ENCODE peak calls at places on chromosome 10, in four cellular contexts. One of them, this sample, is unnamed.

GRCh38 chr10:97648557-97649404 is 8.3 kb downstream of the PI4K2A start:
- DNase-seq in iPS DF 6.9: no peak
- DNase-seq in stimulated activated CD4-positive, alpha-beta T cell treated with anti-CD3 and anti-CD28 coated beads, Interleukin-2, amount 100 ng/mL, for 48 hours: peak
- DNase-seq in stimulated activated CD8-positive, alpha-beta memory T cell treated with anti-CD3 and anti-CD28 coated beads, Interleukin-4, amount 100 ng/mL, for 1 hour: peak
- DNase-seq in this sample: no peak

GRCh38 chr10:121152033-121152432 is 300.9 kb downstream of the WDR11 start:
- DNase-seq in stimulated activated CD8-positive, alpha-beta memory T cell treated with anti-CD3 and anti-CD28 coated beads, Interleukin-4, amount 100 ng/mL, for 1 hour: no peak
- DNase-seq in iPS DF 6.9: peak
- DNase-seq in stimulated activated CD4-positive, alpha-beta T cell treated with anti-CD3 and anti-CD28 coated beads, Interleukin-2, amount 100 ng/mL, for 48 hours: no peak
- DNase-seq in this sample: no peak

GRCh38 chr10:24716295-24716694 is 7.4 kb downstream of the ARHGAP21 start:
- DNase-seq in iPS DF 6.9: no peak
- DNase-seq in stimulated activated CD4-positive, alpha-beta T cell treated with anti-CD3 and anti-CD28 coated beads, Interleukin-2, amount 100 ng/mL, for 48 hours: no peak
- DNase-seq in stimulated activated CD8-positive, alpha-beta memory T cell treated with anti-CD3 and anti-CD28 coated beads, Interleukin-4, amount 100 ng/mL, for 1 hour: no peak
- DNase-seq in this sample: no peak

GRCh38 chr10:17067549-17068264 is 61.9 kb downstream of the CUBN start:
- DNase-seq in stimulated activated CD8-positive, alpha-beta memory T cell treated with anti-CD3 and anti-CD28 coated beads, Interleukin-4, amount 100 ng/mL, for 1 hour: no peak
- DNase-seq in iPS DF 6.9: no peak
- DNase-seq in stimulated activated CD4-positive, alpha-beta T cell treated with anti-CD3 and anti-CD28 coated beads, Interleukin-2, amount 100 ng/mL, for 48 hours: no peak
- DNase-seq in this sample: no peak

GRCh38 chr10:129935102-129935860 is 28.8 kb downstream of the EBF3 start:
- DNase-seq in stimulated activated CD8-positive, alpha-beta memory T cell treated with anti-CD3 and anti-CD28 coated beads, Interleukin-4, amount 100 ng/mL, for 1 hour: no peak
- DNase-seq in iPS DF 6.9: no peak
- DNase-seq in stimulated activated CD4-positive, alpha-beta T cell treated with anti-CD3 and anti-CD28 coated beads, Interleukin-2, amount 100 ng/mL, for 48 hours: no peak
- DNase-seq in this sample: no peak

GRCh38 chr10:117569610-117570395 is 27.3 kb downstream of the EMX2 start:
- DNase-seq in iPS DF 6.9: no peak
- DNase-seq in stimulated activated CD4-positive, alpha-beta T cell treated with anti-CD3 and anti-CD28 coated beads, Interleukin-2, amount 100 ng/mL, for 48 hours: no peak
- DNase-seq in stimulated activated CD8-positive, alpha-beta memory T cell treated with anti-CD3 and anti-CD28 coated beads, Interleukin-4, amount 100 ng/mL, for 1 hour: no peak
- DNase-seq in this sample: no peak

GRCh38 chr10:29895436-29895835 is 163.9 kb downstream of the JCAD start:
- DNase-seq in stimulated activated CD4-positive, alpha-beta T cell treated with anti-CD3 and anti-CD28 coated beads, Interleukin-2, amount 100 ng/mL, for 48 hours: no peak
- DNase-seq in stimulated activated CD8-positive, alpha-beta memory T cell treated with anti-CD3 and anti-CD28 coated beads, Interleukin-4, amount 100 ng/mL, for 1 hour: no peak
- DNase-seq in iPS DF 6.9: peak
- DNase-seq in this sample: no peak

GRCh38 chr10:34273340-34273739 is 541.8 kb downstream of the PARD3 start:
- DNase-seq in iPS DF 6.9: no peak
- DNase-seq in stimulated activated CD4-positive, alpha-beta T cell treated with anti-CD3 and anti-CD28 coated beads, Interleukin-2, amount 100 ng/mL, for 48 hours: no peak
- DNase-seq in stimulated activated CD8-positive, alpha-beta memory T cell treated with anti-CD3 and anti-CD28 coated beads, Interleukin-4, amount 100 ng/mL, for 1 hour: no peak
- DNase-seq in this sample: no peak

GRCh38 chr10:97000487-97001182 is 168.5 kb downstream of the LCOR start:
- DNase-seq in stimulated activated CD4-positive, alpha-beta T cell treated with anti-CD3 and anti-CD28 coated beads, Interleukin-2, amount 100 ng/mL, for 48 hours: no peak
- DNase-seq in stimulated activated CD8-positive, alpha-beta memory T cell treated with anti-CD3 and anti-CD28 coated beads, Interleukin-4, amount 100 ng/mL, for 1 hour: no peak
- DNase-seq in iPS DF 6.9: no peak
- DNase-seq in this sample: peak

GRCh38 chr10:17801507-17801906 is 7.6 kb upstream of the MRC1 start:
- DNase-seq in stimulated activated CD4-positive, alpha-beta T cell treated with anti-CD3 and anti-CD28 coated beads, Interleukin-2, amount 100 ng/mL, for 48 hours: no peak
- DNase-seq in stimulated activated CD8-positive, alpha-beta memory T cell treated with anti-CD3 and anti-CD28 coated beads, Interleukin-4, amount 100 ng/mL, for 1 hour: no peak
- DNase-seq in iPS DF 6.9: no peak
- DNase-seq in this sample: no peak

GRCh38 chr10:79148452-79149344 is 79.9 kb downstream of the ZMIZ1 start:
- DNase-seq in stimulated activated CD8-positive, alpha-beta memory T cell treated with anti-CD3 and anti-CD28 coated beads, Interleukin-4, amount 100 ng/mL, for 1 hour: no peak
- DNase-seq in stimulated activated CD4-positive, alpha-beta T cell treated with anti-CD3 and anti-CD28 coated beads, Interleukin-2, amount 100 ng/mL, for 48 hours: no peak
- DNase-seq in iPS DF 6.9: no peak
- DNase-seq in this sample: no peak

GRCh38 chr10:115432188-115432819 is 339.1 kb downstream of the ATRNL1 start:
- DNase-seq in stimulated activated CD8-positive, alpha-beta memory T cell treated with anti-CD3 and anti-CD28 coated beads, Interleukin-4, amount 100 ng/mL, for 1 hour: no peak
- DNase-seq in iPS DF 6.9: no peak
- DNase-seq in stimulated activated CD4-positive, alpha-beta T cell treated with anti-CD3 and anti-CD28 coated beads, Interleukin-2, amount 100 ng/mL, for 48 hours: no peak
- DNase-seq in this sample: no peak

GRCh38 chr10:79403441-79404230 is 41.8 kb downstream of the ZCCHC24 start:
- DNase-seq in stimulated activated CD8-positive, alpha-beta memory T cell treated with anti-CD3 and anti-CD28 coated beads, Interleukin-4, amount 100 ng/mL, for 1 hour: no peak
- DNase-seq in stimulated activated CD4-positive, alpha-beta T cell treated with anti-CD3 and anti-CD28 coated beads, Interleukin-2, amount 100 ng/mL, for 48 hours: no peak
- DNase-seq in iPS DF 6.9: no peak
- DNase-seq in this sample: peak

GRCh38 chr10:132366499-132366898 is 30.5 kb upstream of the PWWP2B start:
- DNase-seq in iPS DF 6.9: no peak
- DNase-seq in stimulated activated CD4-positive, alpha-beta T cell treated with anti-CD3 and anti-CD28 coated beads, Interleukin-2, amount 100 ng/mL, for 48 hours: no peak
- DNase-seq in stimulated activated CD8-positive, alpha-beta memory T cell treated with anti-CD3 and anti-CD28 coated beads, Interleukin-4, amount 100 ng/mL, for 1 hour: no peak
- DNase-seq in this sample: no peak

GRCh38 chr10:80081026-80081425 is 2.6 kb downstream of the TMEM254 start:
- DNase-seq in stimulated activated CD4-positive, alpha-beta T cell treated with anti-CD3 and anti-CD28 coated beads, Interleukin-2, amount 100 ng/mL, for 48 hours: no peak
- DNase-seq in stimulated activated CD8-positive, alpha-beta memory T cell treated with anti-CD3 and anti-CD28 coated beads, Interleukin-4, amount 100 ng/mL, for 1 hour: no peak
- DNase-seq in iPS DF 6.9: no peak
- DNase-seq in this sample: no peak

GRCh38 chr10:63753807-63754206 is 232.6 kb downstream of the REEP3 start:
- DNase-seq in stimulated activated CD4-positive, alpha-beta T cell treated with anti-CD3 and anti-CD28 coated beads, Interleukin-2, amount 100 ng/mL, for 48 hours: no peak
- DNase-seq in iPS DF 6.9: no peak
- DNase-seq in stimulated activated CD8-positive, alpha-beta memory T cell treated with anti-CD3 and anti-CD28 coated beads, Interleukin-4, amount 100 ng/mL, for 1 hour: no peak
- DNase-seq in this sample: no peak

GRCh38 chr10:75717126-75717916 is 285.9 kb downstream of the LRMDA start:
- DNase-seq in stimulated activated CD4-positive, alpha-beta T cell treated with anti-CD3 and anti-CD28 coated beads, Interleukin-2, amount 100 ng/mL, for 48 hours: no peak
- DNase-seq in stimulated activated CD8-positive, alpha-beta memory T cell treated with anti-CD3 and anti-CD28 coated beads, Interleukin-4, amount 100 ng/mL, for 1 hour: no peak
- DNase-seq in iPS DF 6.9: no peak
- DNase-seq in this sample: no peak

GRCh38 chr10:95697429-95697828 is 3.7 kb upstream of the TCTN3 start:
- DNase-seq in stimulated activated CD4-positive, alpha-beta T cell treated with anti-CD3 and anti-CD28 coated beads, Interleukin-2, amount 100 ng/mL, for 48 hours: no peak
- DNase-seq in stimulated activated CD8-positive, alpha-beta memory T cell treated with anti-CD3 and anti-CD28 coated beads, Interleukin-4, amount 100 ng/mL, for 1 hour: no peak
- DNase-seq in iPS DF 6.9: no peak
- DNase-seq in this sample: no peak

GRCh38 chr10:49742683-49743463 is 19.2 kb downstream of the OGDHL start:
- DNase-seq in iPS DF 6.9: no peak
- DNase-seq in stimulated activated CD8-positive, alpha-beta memory T cell treated with anti-CD3 and anti-CD28 coated beads, Interleukin-4, amount 100 ng/mL, for 1 hour: no peak
- DNase-seq in stimulated activated CD4-positive, alpha-beta T cell treated with anti-CD3 and anti-CD28 coated beads, Interleukin-2, amount 100 ng/mL, for 48 hours: no peak
- DNase-seq in this sample: peak

GRCh38 chr10:76033457-76034196 is 602.2 kb downstream of the LRMDA start:
- DNase-seq in stimulated activated CD4-positive, alpha-beta T cell treated with anti-CD3 and anti-CD28 coated beads, Interleukin-2, amount 100 ng/mL, for 48 hours: no peak
- DNase-seq in iPS DF 6.9: no peak
- DNase-seq in stimulated activated CD8-positive, alpha-beta memory T cell treated with anti-CD3 and anti-CD28 coated beads, Interleukin-4, amount 100 ng/mL, for 1 hour: no peak
- DNase-seq in this sample: no peak

GRCh38 chr10:93784059-93784458 is 26.3 kb downstream of the LGI1 start:
- DNase-seq in stimulated activated CD4-positive, alpha-beta T cell treated with anti-CD3 and anti-CD28 coated beads, Interleukin-2, amount 100 ng/mL, for 48 hours: no peak
- DNase-seq in iPS DF 6.9: no peak
- DNase-seq in stimulated activated CD8-positive, alpha-beta memory T cell treated with anti-CD3 and anti-CD28 coated beads, Interleukin-4, amount 100 ng/mL, for 1 hour: no peak
- DNase-seq in this sample: no peak

GRCh38 chr10:77416327-77417135 is 221.1 kb downstream of the KCNMA1 start:
- DNase-seq in iPS DF 6.9: no peak
- DNase-seq in stimulated activated CD4-positive, alpha-beta T cell treated with anti-CD3 and anti-CD28 coated beads, Interleukin-2, amount 100 ng/mL, for 48 hours: no peak
- DNase-seq in stimulated activated CD8-positive, alpha-beta memory T cell treated with anti-CD3 and anti-CD28 coated beads, Interleukin-4, amount 100 ng/mL, for 1 hour: no peak
- DNase-seq in this sample: no peak

GRCh38 chr10:28202941-28203352 is 99.9 kb downstream of the MPP7 start:
- DNase-seq in stimulated activated CD8-positive, alpha-beta memory T cell treated with anti-CD3 and anti-CD28 coated beads, Interleukin-4, amount 100 ng/mL, for 1 hour: no peak
- DNase-seq in iPS DF 6.9: no peak
- DNase-seq in stimulated activated CD4-positive, alpha-beta T cell treated with anti-CD3 and anti-CD28 coated beads, Interleukin-2, amount 100 ng/mL, for 48 hours: no peak
- DNase-seq in this sample: no peak

GRCh38 chr10:117663750-117664149 is 121.2 kb downstream of the EMX2 start:
- DNase-seq in stimulated activated CD8-positive, alpha-beta memory T cell treated with anti-CD3 and anti-CD28 coated beads, Interleukin-4, amount 100 ng/mL, for 1 hour: no peak
- DNase-seq in iPS DF 6.9: no peak
- DNase-seq in stimulated activated CD4-positive, alpha-beta T cell treated with anti-CD3 and anti-CD28 coated beads, Interleukin-2, amount 100 ng/mL, for 48 hours: no peak
- DNase-seq in this sample: no peak

GRCh38 chr10:132374176-132374575 is 22.8 kb upstream of the PWWP2B start:
- DNase-seq in iPS DF 6.9: no peak
- DNase-seq in stimulated activated CD4-positive, alpha-beta T cell treated with anti-CD3 and anti-CD28 coated beads, Interleukin-2, amount 100 ng/mL, for 48 hours: no peak
- DNase-seq in stimulated activated CD8-positive, alpha-beta memory T cell treated with anti-CD3 and anti-CD28 coated beads, Interleukin-4, amount 100 ng/mL, for 1 hour: no peak
- DNase-seq in this sample: peak

GRCh38 chr10:43278216-43278615 is 11.4 kb upstream of the RASGEF1A start:
- DNase-seq in stimulated activated CD8-positive, alpha-beta memory T cell treated with anti-CD3 and anti-CD28 coated beads, Interleukin-4, amount 100 ng/mL, for 1 hour: no peak
- DNase-seq in stimulated activated CD4-positive, alpha-beta T cell treated with anti-CD3 and anti-CD28 coated beads, Interleukin-2, amount 100 ng/mL, for 48 hours: no peak
- DNase-seq in iPS DF 6.9: no peak
- DNase-seq in this sample: no peak

GRCh38 chr10:68725016-68725415 is 4.0 kb downstream of the CCAR1 start:
- DNase-seq in stimulated activated CD4-positive, alpha-beta T cell treated with anti-CD3 and anti-CD28 coated beads, Interleukin-2, amount 100 ng/mL, for 48 hours: no peak
- DNase-seq in stimulated activated CD8-positive, alpha-beta memory T cell treated with anti-CD3 and anti-CD28 coated beads, Interleukin-4, amount 100 ng/mL, for 1 hour: no peak
- DNase-seq in iPS DF 6.9: no peak
- DNase-seq in this sample: no peak

GRCh38 chr10:58438340-58438739 is 53.1 kb downstream of the TFAM start:
- DNase-seq in stimulated activated CD4-positive, alpha-beta T cell treated with anti-CD3 and anti-CD28 coated beads, Interleukin-2, amount 100 ng/mL, for 48 hours: no peak
- DNase-seq in iPS DF 6.9: no peak
- DNase-seq in stimulated activated CD8-positive, alpha-beta memory T cell treated with anti-CD3 and anti-CD28 coated beads, Interleukin-4, amount 100 ng/mL, for 1 hour: no peak
- DNase-seq in this sample: no peak

GRCh38 chr10:49657606-49658005 is 21.8 kb upstream of the C10orf53 start:
- DNase-seq in iPS DF 6.9: no peak
- DNase-seq in stimulated activated CD8-positive, alpha-beta memory T cell treated with anti-CD3 and anti-CD28 coated beads, Interleukin-4, amount 100 ng/mL, for 1 hour: no peak
- DNase-seq in stimulated activated CD4-positive, alpha-beta T cell treated with anti-CD3 and anti-CD28 coated beads, Interleukin-2, amount 100 ng/mL, for 48 hours: no peak
- DNase-seq in this sample: no peak

GRCh38 chr10:116637830-116638229 is 17.1 kb downstream of the PNLIPRP2 start:
- DNase-seq in stimulated activated CD4-positive, alpha-beta T cell treated with anti-CD3 and anti-CD28 coated beads, Interleukin-2, amount 100 ng/mL, for 48 hours: no peak
- DNase-seq in stimulated activated CD8-positive, alpha-beta memory T cell treated with anti-CD3 and anti-CD28 coated beads, Interleukin-4, amount 100 ng/mL, for 1 hour: no peak
- DNase-seq in iPS DF 6.9: no peak
- DNase-seq in this sample: no peak

GRCh38 chr10:79930267-79930666 is 18.6 kb downstream of the SFTPD start:
- DNase-seq in stimulated activated CD4-positive, alpha-beta T cell treated with anti-CD3 and anti-CD28 coated beads, Interleukin-2, amount 100 ng/mL, for 48 hours: no peak
- DNase-seq in stimulated activated CD8-positive, alpha-beta memory T cell treated with anti-CD3 and anti-CD28 coated beads, Interleukin-4, amount 100 ng/mL, for 1 hour: no peak
- DNase-seq in iPS DF 6.9: no peak
- DNase-seq in this sample: no peak

GRCh38 chr10:132592790-132593788 is 55.5 kb downstream of the INPP5A start:
- DNase-seq in stimulated activated CD4-positive, alpha-beta T cell treated with anti-CD3 and anti-CD28 coated beads, Interleukin-2, amount 100 ng/mL, for 48 hours: no peak
- DNase-seq in stimulated activated CD8-positive, alpha-beta memory T cell treated with anti-CD3 and anti-CD28 coated beads, Interleukin-4, amount 100 ng/mL, for 1 hour: no peak
- DNase-seq in iPS DF 6.9: no peak
- DNase-seq in this sample: no peak

GRCh38 chr10:132523561-132524442 is 13.8 kb upstream of the INPP5A start:
- DNase-seq in iPS DF 6.9: no peak
- DNase-seq in stimulated activated CD4-positive, alpha-beta T cell treated with anti-CD3 and anti-CD28 coated beads, Interleukin-2, amount 100 ng/mL, for 48 hours: no peak
- DNase-seq in stimulated activated CD8-positive, alpha-beta memory T cell treated with anti-CD3 and anti-CD28 coated beads, Interleukin-4, amount 100 ng/mL, for 1 hour: no peak
- DNase-seq in this sample: no peak

GRCh38 chr10:69638642-69639041 is 8.6 kb downstream of the FAM241B start:
- DNase-seq in iPS DF 6.9: no peak
- DNase-seq in stimulated activated CD8-positive, alpha-beta memory T cell treated with anti-CD3 and anti-CD28 coated beads, Interleukin-4, amount 100 ng/mL, for 1 hour: no peak
- DNase-seq in stimulated activated CD4-positive, alpha-beta T cell treated with anti-CD3 and anti-CD28 coated beads, Interleukin-2, amount 100 ng/mL, for 48 hours: no peak
- DNase-seq in this sample: no peak

GRCh38 chr10:86289577-86289868 is 77.1 kb downstream of the GRID1 start:
- DNase-seq in stimulated activated CD8-positive, alpha-beta memory T cell treated with anti-CD3 and anti-CD28 coated beads, Interleukin-4, amount 100 ng/mL, for 1 hour: no peak
- DNase-seq in stimulated activated CD4-positive, alpha-beta T cell treated with anti-CD3 and anti-CD28 coated beads, Interleukin-2, amount 100 ng/mL, for 48 hours: no peak
- DNase-seq in iPS DF 6.9: no peak
- DNase-seq in this sample: no peak

GRCh38 chr10:95860486-95861040 is 47.2 kb upstream of the CC2D2B start:
- DNase-seq in stimulated activated CD4-positive, alpha-beta T cell treated with anti-CD3 and anti-CD28 coated beads, Interleukin-2, amount 100 ng/mL, for 48 hours: no peak
- DNase-seq in iPS DF 6.9: no peak
- DNase-seq in stimulated activated CD8-positive, alpha-beta memory T cell treated with anti-CD3 and anti-CD28 coated beads, Interleukin-4, amount 100 ng/mL, for 1 hour: no peak
- DNase-seq in this sample: no peak

GRCh38 chr10:104337985-104338735 is at the start of gene ITPRIP:
- DNase-seq in stimulated activated CD8-positive, alpha-beta memory T cell treated with anti-CD3 and anti-CD28 coated beads, Interleukin-4, amount 100 ng/mL, for 1 hour: peak
- DNase-seq in stimulated activated CD4-positive, alpha-beta T cell treated with anti-CD3 and anti-CD28 coated beads, Interleukin-2, amount 100 ng/mL, for 48 hours: peak
- DNase-seq in iPS DF 6.9: no peak
- DNase-seq in this sample: peak

GRCh38 chr10:80275135-80275498 is 14.3 kb downstream of the MAT1A start:
- DNase-seq in iPS DF 6.9: no peak
- DNase-seq in stimulated activated CD8-positive, alpha-beta memory T cell treated with anti-CD3 and anti-CD28 coated beads, Interleukin-4, amount 100 ng/mL, for 1 hour: no peak
- DNase-seq in stimulated activated CD4-positive, alpha-beta T cell treated with anti-CD3 and anti-CD28 coated beads, Interleukin-2, amount 100 ng/mL, for 48 hours: no peak
- DNase-seq in this sample: no peak

This sample was measured in breast epithelium.